ENCODE peak calls at places on chromosomes 7 and 10, in eight cellular contexts. J is dorsolateral prefrontal cortex, P is GM20000, H is AG09319, D is tibial nerve, G is thoracic aorta, Y is RWPE1, V is WERI-Rb-1. E is an unnamed sample.

GRCh38 chr7:50349963-50350944 is 45.7 kb downstream of the IKZF1 start:
- DNase-seq in J (no peak), P (peak), H (no peak), D (no peak), G (no peak), Y (no peak), V (no peak), E (no peak)

GRCh38 chr10:10855178-10855577 is 162.5 kb upstream of the CELF2 start:
- DNase-seq in J (no peak), P (no peak), H (no peak), D (no peak), G (no peak), Y (no peak), V (no peak), E (no peak)

GRCh38 chr10:34941471-34942357 is 126.6 kb upstream of the PARD3 start:
- DNase-seq in J (no peak), P (no peak), H (no peak), D (no peak), G (no peak), Y (peak), V (no peak), E (no peak)

GRCh38 chr7:34327681-34328080 is 330.3 kb upstream of the NPSR1 start:
- DNase-seq in J (no peak), P (no peak), H (no peak), D (no peak), G (no peak), Y (no peak), V (peak), E (no peak)

GRCh38 chr10:5977471-5978370 is at the start of gene IL15RA:
- DNase-seq in J (peak), P (peak), H (peak), D (no peak), G (peak), Y (peak), V (no peak), E (peak)

GRCh38 chr10:12663863-12664262 is 314.5 kb downstream of the CAMK1D start:
- DNase-seq in J (no peak), P (no peak), H (no peak), D (no peak), G (no peak), Y (no peak), V (no peak), E (no peak)

GRCh38 chr7:114921636-114922150 is at the start of gene MDFIC:
- DNase-seq in J (no peak), P (no peak), H (no peak), D (no peak), G (no peak), Y (no peak), V (no peak), E (peak)

GRCh38 chr7:137670521-137671064 is 176.2 kb downstream of the DGKI start:
- DNase-seq in J (no peak), P (peak), H (no peak), D (no peak), G (no peak), Y (peak), V (no peak), E (no peak)

GRCh38 chr7:19144661-19145428 is at the start of gene FERD3L:
- DNase-seq in J (no peak), P (no peak), H (no peak), D (no peak), G (no peak), Y (no peak), V (no peak), E (peak)

GRCh38 chr7:150983893-150984368 is 5.8 kb upstream of the KCNH2 start:
- DNase-seq in J (no peak), P (peak), H (no peak), D (no peak), G (no peak), Y (peak), V (no peak), E (peak)

GRCh38 chr7:117781707-117782106 is 91.5 kb downstream of the CTTNBP2 start:
- DNase-seq in J (no peak), P (no peak), H (no peak), D (no peak), G (no peak), Y (no peak), V (no peak), E (no peak)

GRCh38 chr10:19745672-19746071 is 70.6 kb upstream of the PLXDC2 start:
- DNase-seq in J (no peak), P (no peak), H (no peak), D (no peak), G (no peak), Y (no peak), V (no peak), E (no peak)

GRCh38 chr7:150988230-150989226 is 2.3 kb upstream of the NOS3 start:
- DNase-seq in J (peak), P (peak), H (no peak), D (no peak), G (no peak), Y (peak), V (peak), E (peak)

GRCh38 chr10:25561761-25562160 is 372.3 kb upstream of the MYO3A start:
- DNase-seq in J (no peak), P (no peak), H (no peak), D (no peak), G (no peak), Y (no peak), V (no peak), E (no peak)

GRCh38 chr7:52283399-52283798 is 752.0 kb upstream of the POM121L12 start:
- DNase-seq in J (no peak), P (no peak), H (no peak), D (no peak), G (no peak), Y (no peak), V (no peak), E (no peak)

GRCh38 chr10:32327364-32327691 is 19.6 kb downstream of the EPC1 start:
- DNase-seq in J (no peak), P (no peak), H (no peak), D (no peak), G (no peak), Y (no peak), V (no peak), E (no peak)

GRCh38 chr10:125064681-125065492 is 95.5 kb downstream of the CTBP2 start:
- DNase-seq in J (no peak), P (peak), H (no peak), D (no peak), G (no peak), Y (peak), V (no peak), E (no peak)
- TF ChIP-seq CTCF in J (no peak), P (no peak), H (no peak), D (no peak), G (no peak), Y (no peak), V (no peak), E (no peak)

DNA sequence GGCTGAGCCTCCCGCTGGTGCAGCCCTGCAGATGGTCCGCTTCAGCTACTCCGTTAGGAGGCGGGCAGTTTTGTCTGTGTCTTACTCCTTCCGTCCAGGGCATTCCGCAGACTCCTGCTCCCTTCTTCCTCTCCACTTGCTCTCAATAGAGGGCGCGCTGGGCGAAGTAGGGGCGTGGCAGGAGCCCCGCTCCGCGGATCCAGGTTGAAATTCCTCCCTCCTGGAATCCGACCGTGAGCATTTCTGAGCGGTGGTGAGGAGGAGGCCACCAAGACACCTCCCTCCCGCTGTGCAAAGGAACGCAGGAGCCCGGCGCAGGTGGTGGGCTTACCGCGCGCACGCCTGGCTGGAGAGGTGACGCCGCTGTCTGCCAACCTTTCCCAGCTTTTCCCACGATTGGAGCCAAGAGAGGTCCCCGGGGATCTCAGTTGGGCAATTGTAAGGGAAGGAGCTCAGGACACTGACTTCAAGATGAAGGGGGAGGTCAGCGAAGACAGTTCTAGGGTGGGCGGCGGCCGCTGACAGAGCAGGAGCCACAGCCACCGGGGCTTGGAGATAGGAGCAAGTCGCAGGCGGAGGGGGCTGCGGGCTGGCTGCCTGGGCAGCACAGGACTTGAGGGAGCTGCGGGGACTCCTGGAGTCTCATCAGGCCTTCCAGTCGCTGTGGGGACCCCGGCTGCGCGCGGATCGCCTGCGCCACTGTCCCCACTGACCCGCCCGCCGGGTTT is 1011.3 kb downstream of the XPNPEP1 start:
- DNase-seq in J (peak), P (peak), H (no peak), D (peak), G (no peak), Y (no peak), V (peak), E (peak)
- TF ChIP-seq CTCF in J (peak), P (no peak), H (peak), D (peak), G (no peak), Y (peak), V (peak), E (peak)

GRCh38 chr10:129656642-129657041 is 189.6 kb downstream of the MGMT start:
- DNase-seq in J (no peak), P (no peak), H (no peak), D (no peak), G (no peak), Y (no peak), V (no peak), E (no peak)

GRCh38 chr10:129655679-129656031 is 188.6 kb downstream of the MGMT start:
- DNase-seq in J (no peak), P (no peak), H (no peak), D (no peak), G (no peak), Y (no peak), V (no peak), E (no peak)

GRCh38 chr10:129659881-129660280 is 192.8 kb downstream of the MGMT start:
- DNase-seq in J (no peak), P (no peak), H (no peak), D (no peak), G (no peak), Y (no peak), V (no peak), E (no peak)

GRCh38 chr10:129657297-129657974 is 190.4 kb downstream of the MGMT start:
- DNase-seq in J (no peak), P (no peak), H (no peak), D (no peak), G (no peak), Y (no peak), V (no peak), E (no peak)

GRCh38 chr10:129658673-129659072 is 191.6 kb downstream of the MGMT start:
- DNase-seq in J (no peak), P (peak), H (no peak), D (no peak), G (no peak), Y (no peak), V (peak), E (peak)
- TF ChIP-seq CTCF in J (no peak), P (peak), H (peak), D (no peak), G (no peak), Y (no peak), V (peak), E (peak)

GRCh38 chr7:121373177-121373576 is 22.9 kb downstream of the FAM3C start:
- DNase-seq in J (no peak), P (no peak), H (no peak), D (no peak), G (no peak), Y (no peak), V (no peak), E (no peak)
- TF ChIP-seq CTCF in J (no peak), P (no peak), H (no peak), D (no peak), G (no peak), Y (no peak), V (no peak), E (no peak)

DNA sequence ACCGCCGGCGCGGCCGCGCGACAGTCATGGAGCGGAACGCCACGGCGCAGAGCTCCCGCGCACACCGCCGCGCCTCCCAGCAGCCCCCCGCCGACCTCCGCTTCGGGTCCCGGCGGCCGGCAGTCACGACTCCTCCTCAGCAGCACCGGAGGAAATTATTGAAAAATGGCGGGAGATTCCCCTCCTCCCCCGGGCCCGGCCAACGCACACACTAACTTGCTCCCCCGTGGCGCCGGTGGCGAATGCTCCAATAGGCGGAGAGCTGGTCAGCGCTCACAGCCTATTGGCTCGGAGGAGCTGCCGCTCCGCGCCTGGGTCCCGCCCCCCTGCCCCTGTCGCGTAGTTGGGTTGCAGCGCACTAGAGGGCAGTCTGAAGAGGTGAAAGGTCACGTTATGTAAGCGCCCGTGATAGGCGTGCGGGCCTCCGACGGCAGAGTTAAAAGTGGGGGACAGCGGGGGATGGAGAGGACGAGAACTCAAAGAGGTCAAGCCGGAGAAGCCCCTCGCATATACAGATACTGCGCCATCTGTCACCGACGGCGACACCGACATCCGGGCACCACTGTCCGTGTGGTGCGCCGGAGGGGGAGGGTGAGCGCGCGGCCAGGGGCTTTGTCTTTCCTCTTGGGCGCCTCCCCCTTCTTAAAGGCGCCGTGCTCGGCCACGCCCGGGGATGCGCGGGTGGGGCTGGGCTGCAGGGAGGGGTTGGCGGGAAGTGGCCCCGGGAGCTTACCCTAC is at the start of gene BAZ1B:
- DNase-seq in J (peak), P (peak), H (peak), D (peak), G (peak), Y (peak), V (peak), E (peak)
- TF ChIP-seq CTCF in J (peak), P (no peak), H (no peak), D (peak), G (no peak), Y (no peak), V (no peak), E (no peak)

DNA sequence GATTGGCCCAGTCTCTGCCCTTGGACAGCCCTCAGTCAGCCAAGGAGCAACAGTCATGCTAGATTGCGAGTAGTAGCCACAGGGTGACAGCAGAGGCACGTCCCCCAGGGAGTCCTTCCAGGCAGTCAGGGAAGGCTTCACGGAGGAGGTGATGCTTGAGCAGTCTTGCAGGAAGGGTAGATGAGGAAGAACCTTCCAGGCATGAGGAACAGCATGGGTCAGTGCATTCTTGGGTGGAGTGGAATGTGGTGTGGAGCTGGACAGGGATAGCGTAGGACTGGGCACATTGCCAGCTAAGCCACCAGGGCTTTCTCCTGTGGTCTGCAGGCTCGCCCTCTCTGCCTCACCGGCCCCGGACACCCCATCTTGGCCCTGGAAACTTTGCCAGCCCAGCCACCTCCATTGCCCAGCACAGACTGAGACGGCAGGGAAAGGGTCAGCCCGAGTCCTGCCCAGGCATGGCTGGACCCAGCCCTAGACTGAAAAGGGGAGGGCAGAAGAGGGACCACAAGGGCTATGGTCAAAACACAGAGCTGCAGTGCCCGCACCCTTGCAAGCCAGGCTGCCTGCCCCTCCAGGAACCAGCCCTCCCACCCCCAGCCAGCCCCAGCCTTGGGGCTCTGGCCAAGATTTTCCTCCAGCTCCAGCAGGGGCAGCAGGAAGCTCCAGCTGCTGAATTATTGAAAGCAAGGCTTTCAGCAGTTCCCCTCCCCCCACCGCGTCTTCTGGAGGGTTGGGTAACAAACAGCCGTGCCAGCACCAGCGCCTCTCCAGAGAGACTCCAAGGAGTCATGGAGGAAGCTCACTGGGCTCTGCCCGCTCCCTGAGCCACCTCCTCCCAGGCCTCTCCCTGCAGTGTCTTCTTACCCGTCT is 18.7 kb downstream of the SRRM3 start:
- DNase-seq in J (peak), P (no peak), H (peak), D (no peak), G (no peak), Y (no peak), V (peak), E (peak)
- TF ChIP-seq CTCF in J (no peak), P (no peak), H (no peak), D (no peak), G (no peak), Y (no peak), V (peak), E (no peak)

GRCh38 chr7:79245623-79246249 is 207.7 kb downstream of the MAGI2 start:
- DNase-seq in J (no peak), P (no peak), H (no peak), D (no peak), G (no peak), Y (no peak), V (no peak), E (no peak)
- TF ChIP-seq CTCF in J (no peak), P (no peak), H (no peak), D (no peak), G (no peak), Y (no peak), V (no peak), E (no peak)

DNA sequence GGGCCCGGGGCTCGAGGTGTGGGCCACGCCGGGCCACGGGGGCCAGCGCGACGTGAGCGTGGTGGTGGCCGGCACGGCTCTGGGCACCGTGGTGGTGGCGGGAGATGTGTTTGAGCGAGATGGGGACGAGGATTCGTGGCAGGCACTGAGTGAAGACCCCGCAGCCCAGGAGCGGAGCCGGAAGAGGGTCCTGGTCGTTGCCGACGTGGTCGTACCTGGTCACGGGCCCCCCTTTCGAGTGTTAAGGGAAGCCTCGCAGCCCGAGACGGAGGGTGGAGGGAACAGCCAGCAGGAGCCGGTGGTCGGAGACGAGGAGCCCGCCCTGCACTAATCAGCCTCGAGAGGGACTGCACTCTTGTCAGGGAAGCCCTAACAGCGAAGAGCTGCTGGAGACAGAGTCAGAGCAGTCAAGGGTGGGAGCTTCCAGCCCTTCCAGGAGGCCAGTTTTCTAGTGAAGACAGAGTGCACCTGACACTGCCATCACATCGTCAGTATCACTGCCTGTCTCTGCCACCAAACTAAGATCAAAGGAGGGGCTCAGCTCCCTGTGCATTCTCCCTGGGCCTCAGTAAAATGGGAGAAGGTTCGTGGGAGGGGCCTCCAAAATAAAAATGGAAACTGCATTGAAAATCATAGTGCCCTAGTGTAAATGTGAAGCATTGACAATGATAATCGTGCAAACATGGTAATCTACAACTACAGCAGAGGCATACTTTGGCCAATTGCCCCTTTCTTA is 1.3 kb downstream of the MBLAC1 start:
- DNase-seq in J (no peak), P (peak), H (no peak), D (no peak), G (no peak), Y (no peak), V (peak), E (peak)
- TF ChIP-seq CTCF in J (no peak), P (no peak), H (no peak), D (no peak), G (no peak), Y (no peak), V (no peak), E (no peak)